ENCODE peak calls at places on chromosome 11, in five cellular contexts. U is neural progenitor cell, D is upper lobe of left lung, X is foreskin fibroblast, F is Peyer's patch. Z is an unnamed sample.

GRCh38 chr11:66856496-66857233 is at the start of gene LRFN4:
- DNase-seq in U (peak), D (no peak), X (peak), F (peak), Z (no peak)

GRCh38 chr11:64616817-64617216 is 25.8 kb downstream of the SLC22A12 start:
- DNase-seq in U (no peak), D (no peak), X (no peak), F (no peak), Z (no peak)

GRCh38 chr11:59802639-59803176 is 7.9 kb downstream of the MRPL16 start:
- DNase-seq in U (peak), D (no peak), X (peak), F (no peak), Z (peak)

GRCh38 chr11:126375726-126376125 is 20.2 kb downstream of the ST3GAL4 start:
- DNase-seq in U (no peak), D (no peak), X (no peak), F (no peak), Z (peak)

GRCh38 chr11:106062592-106062949 is 14.6 kb downstream of the KBTBD3 start:
- DNase-seq in U (no peak), D (no peak), X (no peak), F (no peak), Z (no peak)

GRCh38 chr11:63375434-63375833 is 5.8 kb downstream of the SLC22A9 start:
- DNase-seq in U (no peak), D (no peak), X (no peak), F (no peak), Z (no peak)

GRCh38 chr11:11081273-11081672 is 223.4 kb upstream of the ZBED5 start:
- DNase-seq in U (no peak), D (no peak), X (no peak), F (no peak), Z (no peak)

GRCh38 chr11:126949066-126949945 is 51.3 kb downstream of the KIRREL3 start:
- DNase-seq in U (peak), D (no peak), X (no peak), F (no peak), Z (peak)

GRCh38 chr11:19474954-19475811 is 234.4 kb upstream of the E2F8 start:
- DNase-seq in U (peak), D (no peak), X (no peak), F (no peak), Z (no peak)

GRCh38 chr11:63855975-63856374 is 17.1 kb downstream of the MARK2 start:
- DNase-seq in U (no peak), D (no peak), X (no peak), F (no peak), Z (no peak)

GRCh38 chr11:130145975-130146776 is 13.4 kb upstream of the ST14 start:
- DNase-seq in U (no peak), D (peak), X (peak), F (no peak), Z (peak)

GRCh38 chr11:66725114-66725513 is 3.9 kb downstream of the SPTBN2 start:
- DNase-seq in U (no peak), D (no peak), X (no peak), F (no peak), Z (no peak)

GRCh38 chr11:121029813-121030445 is 6.0 kb downstream of the TBCEL start:
- DNase-seq in U (no peak), D (no peak), X (no peak), F (no peak), Z (no peak)

GRCh38 chr11:121033635-121034034 is 9.7 kb downstream of the TBCEL start:
- DNase-seq in U (no peak), D (no peak), X (no peak), F (no peak), Z (no peak)

GRCh38 chr11:121035169-121035755 is 11.4 kb downstream of the TBCEL start:
- DNase-seq in U (no peak), D (no peak), X (no peak), F (no peak), Z (no peak)

GRCh38 chr11:121031167-121031566 is 7.3 kb downstream of the TBCEL start:
- DNase-seq in U (no peak), D (no peak), X (no peak), F (no peak), Z (no peak)

DNA sequence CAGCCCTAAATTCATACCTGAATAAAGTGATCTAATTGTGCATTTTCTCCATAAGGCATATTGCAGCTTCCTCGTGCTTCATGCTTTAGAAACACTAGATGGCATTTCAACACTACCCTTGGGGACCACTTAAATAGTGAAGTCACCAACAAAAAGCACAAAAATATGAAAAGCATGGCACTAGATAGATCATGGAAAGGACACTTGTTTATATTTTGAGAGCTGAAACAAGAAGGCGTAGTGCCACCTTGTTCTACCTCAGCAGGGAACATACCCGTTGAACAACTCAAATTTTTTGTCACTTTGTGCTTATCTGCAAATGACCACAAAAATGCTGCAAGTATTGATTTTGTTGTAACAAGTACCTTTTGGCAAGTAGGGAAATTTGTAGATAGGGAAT is 8.6 kb downstream of the TBCEL start:
- DNase-seq in U (no peak), D (peak), X (no peak), F (no peak), Z (no peak)
- TF ChIP-seq CTCF in U (no peak), D (no peak), X (no peak), F (no peak), Z (no peak)

DNA sequence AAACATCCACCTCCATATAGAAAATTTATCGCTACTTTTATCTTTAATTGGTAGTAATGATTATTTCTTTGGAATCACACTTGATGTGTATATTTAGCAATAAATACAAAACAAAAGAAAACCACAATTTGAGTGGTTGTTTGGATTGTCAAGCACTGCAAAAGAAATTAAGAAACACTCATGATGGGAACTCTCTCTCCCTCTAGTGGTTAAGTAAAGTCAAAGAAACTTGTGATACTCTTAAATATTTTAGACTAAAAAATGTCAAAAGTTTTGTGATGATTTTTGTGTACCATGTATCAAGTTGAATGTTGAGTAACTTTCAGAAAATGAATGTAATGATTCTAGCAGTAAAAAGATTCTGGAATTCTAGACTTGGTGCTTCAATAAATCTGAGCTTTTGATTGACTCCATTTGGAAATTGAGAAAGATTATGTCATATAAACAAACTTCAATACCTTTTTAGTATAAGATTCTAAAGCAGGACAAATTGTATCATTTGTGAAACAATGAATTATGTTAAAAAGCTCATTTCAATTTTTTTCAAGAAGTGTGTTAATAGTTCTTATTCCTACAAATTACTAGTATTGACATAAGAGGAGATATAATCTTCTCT is 20.8 kb downstream of the MUC15 start:
- DNase-seq in U (no peak), D (no peak), X (no peak), F (no peak), Z (no peak)
- TF ChIP-seq CTCF in U (peak), D (no peak), X (peak), F (no peak), Z (peak)

DNA sequence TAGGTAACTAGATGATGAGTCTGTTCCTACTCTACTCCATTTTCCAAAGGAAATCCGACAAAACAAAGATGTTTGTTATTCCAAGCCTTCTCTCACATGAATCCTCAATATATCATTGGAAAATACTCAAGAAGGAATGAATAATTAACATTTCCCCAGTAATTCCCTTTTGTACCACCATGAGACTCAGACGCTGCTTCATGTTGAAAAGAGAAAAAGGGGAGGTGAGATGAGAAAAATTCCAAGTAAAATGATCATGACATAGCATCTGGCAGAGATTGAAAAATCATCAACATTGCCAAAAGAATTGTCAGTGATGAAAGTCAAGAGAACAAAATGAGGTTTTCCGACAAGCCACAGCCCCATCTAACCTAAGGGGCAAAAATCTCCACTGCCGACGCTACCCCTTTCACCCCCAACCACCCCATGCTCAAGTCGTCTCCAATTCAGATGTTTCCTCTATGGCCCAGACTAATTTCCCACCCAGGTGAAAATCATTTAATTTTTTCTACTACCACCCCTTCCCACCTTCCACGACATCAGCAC is 1.3 kb downstream of the RAB6A start:
- DNase-seq in U (no peak), D (no peak), X (no peak), F (no peak), Z (peak)
- TF ChIP-seq CTCF in U (peak), D (peak), X (no peak), F (peak), Z (peak)

DNA sequence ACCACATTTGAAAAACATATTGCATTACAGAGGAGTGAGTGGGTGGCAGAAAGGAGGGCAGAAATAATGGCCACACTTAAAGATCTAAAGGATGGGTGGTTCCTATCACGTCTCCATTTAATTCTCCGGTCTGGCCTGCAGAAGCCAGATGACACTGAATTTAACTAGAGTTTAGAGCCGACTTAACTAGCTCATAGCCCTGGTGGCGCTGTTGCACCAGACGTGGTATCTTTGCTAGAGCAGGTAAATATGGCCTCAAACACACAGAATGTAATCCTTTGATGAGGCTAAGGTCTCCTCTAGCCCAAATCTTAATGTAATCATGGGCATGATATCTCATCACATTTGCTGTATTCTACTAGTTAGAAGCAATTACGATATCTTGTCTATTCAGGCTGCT is 51.5 kb upstream of the GAL start:
- DNase-seq in U (peak), D (peak), X (peak), F (peak), Z (peak)
- TF ChIP-seq CTCF in U (peak), D (no peak), X (peak), F (no peak), Z (peak)

Z was measured in HFFc6.